ENCODE peak calls at places on chromosomes 5 and 9, in four cellular contexts. T is epithelial cell of prostate, Y is T-helper 9 cell, Z is HTR-8/SVneo. K is an unnamed sample.

GRCh38 chr9:123406691-123407536 is 50.9 kb downstream of the CRB2 start:
- DNase-seq in Z (no peak), Y (no peak), T (no peak), K (no peak)

GRCh38 chr5:56003179-56003578 is 8.4 kb upstream of the IL6ST start:
- DNase-seq in Y (no peak), Z (no peak), T (no peak), K (no peak)

GRCh38 chr9:87603854-87604490 is 106.3 kb downstream of the DAPK1 start:
- DNase-seq in T (no peak), Y (no peak), Z (no peak), K (no peak)

GRCh38 chr5:142143878-142144277 is 35.3 kb downstream of the NDFIP1 start:
- DNase-seq in Z (peak; percentile 21), Y (no peak), T (no peak), K (no peak)

GRCh38 chr9:94746541-94747505 is 20.3 kb downstream of the AOPEP start:
- DNase-seq in Y (no peak), Z (no peak), T (no peak), K (no peak)

GRCh38 chr5:143985832-143986485 is 174.0 kb downstream of the HMHB1 start:
- DNase-seq in Y (no peak), Z (peak; percentile 24), T (peak; percentile 64), K (no peak)

GRCh38 chr5:177403194-177403825 is 2.8 kb upstream of the PFN3 start:
- DNase-seq in T (no peak), Z (no peak), Y (peak; percentile 55), K (no peak)

GRCh38 chr5:149383399-149383798 is 4.3 kb upstream of the IL17B start:
- DNase-seq in T (no peak), Y (no peak), Z (no peak), K (no peak)

GRCh38 chr5:143920772-143921171 is 108.8 kb downstream of the HMHB1 start:
- DNase-seq in T (no peak), Z (peak; percentile 12), Y (no peak), K (no peak)

GRCh38 chr5:159403906-159404641 is 73.8 kb upstream of the IL12B start:
- DNase-seq in Y (no peak), T (no peak), Z (no peak), K (no peak)

GRCh38 chr9:128005938-128006337 is 25.1 kb upstream of the EEIG1 start:
- DNase-seq in T (no peak), Z (peak; percentile 35), Y (no peak), K (no peak)

GRCh38 chr9:34377402-34377741 is 674 bp upstream of the MYORG start:
- DNase-seq in T (no peak), Z (no peak), Y (no peak), K (no peak)

GRCh38 chr5:72138943-72139467 is 31.7 kb downstream of the MAP1B start:
- DNase-seq in Y (no peak), Z (no peak), T (peak; percentile 70), K (no peak)

GRCh38 chr9:85248514-85249312 is 493.0 kb downstream of the AGTPBP1 start:
- DNase-seq in Z (no peak), T (no peak), Y (no peak), K (no peak)

GRCh38 chr9:126671381-126671831 is 57.7 kb downstream of the LMX1B start:
- DNase-seq in Y (no peak), T (no peak), Z (no peak), K (no peak)

GRCh38 chr9:92764381-92764987 is at the start of gene BICD2:
- DNase-seq in Y (no peak), Z (no peak), T (no peak), K (no peak)

GRCh38 chr5:23507278-23507685 is at the start of gene PRDM9:
- DNase-seq in T (no peak), Z (peak; percentile 62), Y (no peak), K (no peak)

GRCh38 chr9:6417186-6417585 is 4.2 kb downstream of the UHRF2 start:
- DNase-seq in Z (no peak), Y (no peak), T (no peak), K (no peak)

GRCh38 chr9:108130896-108131295 is 641.3 kb upstream of the KLF4 start:
- DNase-seq in T (peak; percentile 16), Z (no peak), Y (no peak), K (no peak)

GRCh38 chr5:147534172-147534951 is 24.5 kb upstream of the DPYSL3 start:
- DNase-seq in T (no peak), Z (no peak), Y (no peak), K (no peak)

GRCh38 chr9:35909274-35909673 is at the start of gene SPAAR:
- DNase-seq in T (no peak), Z (no peak), Y (no peak), K (no peak)

GRCh38 chr5:133314086-133314485 is 262.3 kb downstream of the HSPA4 start:
- DNase-seq in Y (no peak), Z (no peak), T (no peak), K (no peak)

GRCh38 chr5:150113047-150113744 is 26.8 kb upstream of the CSF1R start:
- DNase-seq in T (no peak), Z (no peak), Y (no peak), K (no peak)

GRCh38 chr9:95167998-95168397 is 149.5 kb downstream of the FANCC start:
- DNase-seq in Y (peak; percentile 45), Z (peak; percentile 22), T (peak; percentile 46), K (no peak)

GRCh38 chr5:69046375-69046957 is 47.3 kb upstream of the SLC30A5 start:
- DNase-seq in Y (no peak), T (no peak), Z (no peak), K (no peak)

GRCh38 chr9:122180633-122181032 is 20.9 kb downstream of the MORN5 start:
- DNase-seq in Y (no peak), Z (peak; percentile 69), T (peak; percentile 29), K (no peak)

GRCh38 chr5:77101298-77101697 is 14.2 kb upstream of the ZBED3 start:
- DNase-seq in Y (no peak), Z (peak; percentile 33), T (peak; percentile 34), K (no peak)

GRCh38 chr5:154238776-154239481 is 48.4 kb downstream of the GALNT10 start:
- DNase-seq in Y (no peak), T (no peak), Z (no peak), K (no peak)

GRCh38 chr5:95283761-95284511 is 958 bp downstream of the MCTP1 start:
- DNase-seq in Z (peak; percentile 19), T (no peak), Y (no peak), K (no peak)

GRCh38 chr5:134063421-134063820 is 51.1 kb upstream of the TCF7 start:
- DNase-seq in T (no peak), Y (no peak), Z (no peak), K (no peak)

GRCh38 chr5:85843535-85843934 is 774.2 kb upstream of the COX7C start:
- DNase-seq in T (no peak), Z (no peak), Y (no peak), K (no peak)

GRCh38 chr9:89436326-89436725 is 61.6 kb downstream of the SEMA4D start:
- DNase-seq in T (no peak), Y (no peak), Z (no peak), K (no peak)

GRCh38 chr5:89520771-89521170 is 637.8 kb upstream of the MEF2C start:
- DNase-seq in T (no peak), Z (no peak), Y (no peak), K (no peak)